ENCODE peak calls at places on chromosomes 16 and 17, in nine cellular contexts. One of them, this sample, is unnamed.

GRCh38 chr17:52376137-52376536 is 217.6 kb upstream of the CA10 start:
- DNase-seq in fibroblast of lung: no peak
- DNase-seq in GM23338: peak
- DNase-seq in MM.1S: no peak
- DNase-seq in PC-3: no peak
- DNase-seq in PC-9: no peak
- DNase-seq in GM23248: no peak
- DNase-seq in mammary epithelial cell: no peak
- DNase-seq in neural progenitor cell: peak
- DNase-seq in this sample: no peak

GRCh38 chr17:82435103-82435502 is 15.4 kb downstream of the CYBC1 start:
- DNase-seq in fibroblast of lung: peak
- DNase-seq in GM23338: no peak
- DNase-seq in MM.1S: no peak
- DNase-seq in PC-3: no peak
- DNase-seq in PC-9: no peak
- DNase-seq in GM23248: peak
- DNase-seq in mammary epithelial cell: no peak
- DNase-seq in neural progenitor cell: no peak
- DNase-seq in this sample: no peak

GRCh38 chr16:55045329-55046145 is 114.9 kb downstream of the IRX5 start:
- DNase-seq in fibroblast of lung: no peak
- DNase-seq in GM23338: no peak
- DNase-seq in MM.1S: no peak
- DNase-seq in PC-3: no peak
- DNase-seq in PC-9: no peak
- DNase-seq in GM23248: no peak
- DNase-seq in mammary epithelial cell: no peak
- DNase-seq in neural progenitor cell: no peak
- DNase-seq in this sample: no peak

GRCh38 chr16:30566531-30566930 is 5.0 kb downstream of the ZNF688 start:
- DNase-seq in fibroblast of lung: no peak
- DNase-seq in GM23338: no peak
- DNase-seq in MM.1S: no peak
- DNase-seq in PC-3: no peak
- DNase-seq in PC-9: no peak
- DNase-seq in GM23248: no peak
- DNase-seq in mammary epithelial cell: no peak
- DNase-seq in neural progenitor cell: no peak
- DNase-seq in this sample: no peak

GRCh38 chr16:56547120-56547948 is 17.5 kb upstream of the MT4 start:
- DNase-seq in fibroblast of lung: peak
- DNase-seq in GM23338: peak
- DNase-seq in MM.1S: peak
- DNase-seq in PC-3: peak
- DNase-seq in PC-9: peak
- DNase-seq in GM23248: peak
- DNase-seq in mammary epithelial cell: peak
- DNase-seq in neural progenitor cell: peak
- DNase-seq in this sample: no peak

GRCh38 chr16:56354746-56355145 is 70.6 kb downstream of the AMFR start:
- DNase-seq in fibroblast of lung: no peak
- DNase-seq in GM23338: no peak
- DNase-seq in MM.1S: no peak
- DNase-seq in PC-3: no peak
- DNase-seq in PC-9: no peak
- DNase-seq in GM23248: no peak
- DNase-seq in mammary epithelial cell: no peak
- DNase-seq in neural progenitor cell: no peak
- DNase-seq in this sample: no peak

GRCh38 chr17:65933290-65933689 is 258.6 kb downstream of the CEP112 start:
- DNase-seq in fibroblast of lung: no peak
- DNase-seq in GM23338: no peak
- DNase-seq in MM.1S: no peak
- DNase-seq in PC-3: no peak
- DNase-seq in PC-9: no peak
- DNase-seq in GM23248: no peak
- DNase-seq in mammary epithelial cell: no peak
- DNase-seq in neural progenitor cell: no peak
- DNase-seq in this sample: no peak

GRCh38 chr17:46947236-46947635 is 24.3 kb downstream of the GOSR2 start:
- DNase-seq in fibroblast of lung: no peak
- DNase-seq in GM23338: no peak
- DNase-seq in MM.1S: no peak
- DNase-seq in PC-3: no peak
- DNase-seq in PC-9: no peak
- DNase-seq in GM23248: no peak
- DNase-seq in mammary epithelial cell: no peak
- DNase-seq in neural progenitor cell: no peak
- DNase-seq in this sample: no peak

GRCh38 chr17:19248149-19248922 is 11.2 kb downstream of the EPN2 start:
- DNase-seq in fibroblast of lung: no peak
- DNase-seq in GM23338: no peak
- DNase-seq in MM.1S: no peak
- DNase-seq in PC-3: peak
- DNase-seq in PC-9: peak
- DNase-seq in GM23248: no peak
- DNase-seq in mammary epithelial cell: peak
- DNase-seq in neural progenitor cell: no peak
- DNase-seq in this sample: no peak

GRCh38 chr17:1077536-1078061 is 80.7 kb downstream of the TIMM22 start:
- DNase-seq in fibroblast of lung: no peak
- DNase-seq in GM23338: no peak
- DNase-seq in MM.1S: peak
- DNase-seq in PC-3: no peak
- DNase-seq in PC-9: no peak
- DNase-seq in GM23248: no peak
- DNase-seq in mammary epithelial cell: no peak
- DNase-seq in neural progenitor cell: no peak
- DNase-seq in this sample: no peak

GRCh38 chr17:1709971-1710806 is at the start of gene TLCD2:
- DNase-seq in fibroblast of lung: peak
- DNase-seq in GM23338: peak
- DNase-seq in MM.1S: no peak
- DNase-seq in PC-3: peak
- DNase-seq in PC-9: peak
- DNase-seq in GM23248: peak
- DNase-seq in mammary epithelial cell: peak
- DNase-seq in neural progenitor cell: peak
- DNase-seq in this sample: no peak

DNA sequence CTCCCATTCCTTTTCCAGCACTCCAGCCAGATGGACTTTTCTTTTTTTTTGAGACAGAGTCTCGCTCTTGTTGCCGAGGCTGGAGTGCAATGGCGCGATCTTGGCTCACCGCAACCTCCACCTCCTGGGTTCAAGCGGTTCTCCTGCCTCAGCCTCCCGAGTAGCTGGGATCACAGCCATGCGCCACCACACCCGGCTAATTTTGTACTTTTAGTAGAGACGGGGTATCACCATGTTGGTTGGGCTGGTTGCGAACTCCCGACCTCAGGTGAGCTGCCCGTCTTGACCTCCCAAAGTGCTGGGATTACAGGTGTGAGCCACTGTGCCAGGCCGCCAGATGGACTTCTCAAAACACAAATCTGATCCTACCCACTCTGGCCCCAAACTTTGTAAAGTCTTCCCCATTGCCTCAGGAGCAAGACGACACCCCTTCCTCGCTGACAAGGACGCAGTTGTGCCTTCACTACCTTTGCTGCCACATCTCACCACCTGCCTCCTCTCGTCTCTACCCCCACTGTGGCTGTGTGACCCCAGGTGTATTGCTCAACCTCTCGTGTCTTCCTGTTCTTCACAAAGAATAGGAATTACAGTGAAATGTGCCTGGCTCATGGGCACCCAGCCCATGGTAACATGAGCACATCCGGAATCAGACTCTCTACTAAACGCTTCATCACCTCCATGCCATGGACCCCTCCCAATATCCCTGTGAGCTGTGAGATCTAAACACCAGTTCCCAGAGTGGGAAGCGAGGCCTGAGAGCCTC is 3.7 kb upstream of the BANP start:
- DNase-seq in fibroblast of lung: no peak
- DNase-seq in GM23338: no peak
- DNase-seq in MM.1S: no peak
- DNase-seq in PC-3: no peak
- DNase-seq in PC-9: no peak
- DNase-seq in GM23248: no peak
- DNase-seq in mammary epithelial cell: no peak
- DNase-seq in neural progenitor cell: no peak
- DNase-seq in this sample: no peak
- H2AFZ ChIP-seq in fibroblast of lung: no peak
- H2AFZ ChIP-seq in GM23338: no peak
- H2AFZ ChIP-seq in MM.1S: no peak
- H2AFZ ChIP-seq in PC-3: no peak
- H2AFZ ChIP-seq in PC-9: no peak
- H2AFZ ChIP-seq in GM23248: no peak
- H2AFZ ChIP-seq in mammary epithelial cell: no peak
- H2AFZ ChIP-seq in neural progenitor cell: no peak
- H2AFZ ChIP-seq in this sample: no peak

GRCh38 chr17:15915996-15916395 is 28.9 kb upstream of the ADORA2B start:
- DNase-seq in fibroblast of lung: no peak
- DNase-seq in GM23338: no peak
- DNase-seq in MM.1S: no peak
- DNase-seq in PC-3: no peak
- DNase-seq in PC-9: no peak
- DNase-seq in GM23248: no peak
- DNase-seq in mammary epithelial cell: no peak
- DNase-seq in neural progenitor cell: no peak
- DNase-seq in this sample: no peak

GRCh38 chr17:15918661-15919259 is 26.2 kb upstream of the ADORA2B start:
- DNase-seq in fibroblast of lung: no peak
- DNase-seq in GM23338: no peak
- DNase-seq in MM.1S: no peak
- DNase-seq in PC-3: peak
- DNase-seq in PC-9: peak
- DNase-seq in GM23248: peak
- DNase-seq in mammary epithelial cell: no peak
- DNase-seq in neural progenitor cell: no peak
- DNase-seq in this sample: no peak

GRCh38 chr17:15918261-15918660 is 26.7 kb upstream of the ADORA2B start:
- DNase-seq in fibroblast of lung: no peak
- DNase-seq in GM23338: no peak
- DNase-seq in MM.1S: no peak
- DNase-seq in PC-3: peak
- DNase-seq in PC-9: no peak
- DNase-seq in GM23248: no peak
- DNase-seq in mammary epithelial cell: no peak
- DNase-seq in neural progenitor cell: no peak
- DNase-seq in this sample: no peak

GRCh38 chr17:15917439-15918027 is 27.4 kb upstream of the ADORA2B start:
- DNase-seq in fibroblast of lung: no peak
- DNase-seq in GM23338: peak
- DNase-seq in MM.1S: no peak
- DNase-seq in PC-3: no peak
- DNase-seq in PC-9: no peak
- DNase-seq in GM23248: peak
- DNase-seq in mammary epithelial cell: no peak
- DNase-seq in neural progenitor cell: no peak
- DNase-seq in this sample: no peak

DNA sequence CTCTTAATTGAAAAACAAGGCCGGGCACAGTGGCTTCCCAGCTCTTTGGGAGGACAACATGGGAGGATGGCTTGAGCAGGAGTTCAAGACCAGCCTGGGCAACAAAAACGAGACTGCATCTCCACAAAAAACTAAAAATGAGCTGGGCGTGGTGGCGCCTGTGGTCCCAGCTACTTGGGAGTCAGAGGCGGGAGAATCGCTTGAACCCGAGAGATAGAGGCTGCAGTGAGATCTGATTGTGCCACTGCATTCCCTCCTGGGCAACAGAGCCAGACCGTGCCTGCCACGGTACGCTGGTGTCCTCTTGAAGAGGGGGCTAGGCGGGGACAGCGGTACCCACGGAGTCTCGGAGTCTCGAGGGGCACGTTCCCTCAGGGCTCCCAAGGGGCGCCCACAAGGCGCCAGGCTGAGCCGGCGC is 27.9 kb upstream of the ADORA2B start:
- DNase-seq in fibroblast of lung: no peak
- DNase-seq in GM23338: no peak
- DNase-seq in MM.1S: no peak
- DNase-seq in PC-3: no peak
- DNase-seq in PC-9: no peak
- DNase-seq in GM23248: no peak
- DNase-seq in mammary epithelial cell: no peak
- DNase-seq in neural progenitor cell: no peak
- DNase-seq in this sample: no peak
- H3K4me2 ChIP-seq in fibroblast of lung: no peak
- H3K4me2 ChIP-seq in GM23338: peak
- H3K4me2 ChIP-seq in MM.1S: no peak
- H3K4me2 ChIP-seq in PC-3: no peak
- H3K4me2 ChIP-seq in PC-9: no peak
- H3K4me2 ChIP-seq in GM23248: peak
- H3K4me2 ChIP-seq in mammary epithelial cell: no peak
- H3K4me2 ChIP-seq in neural progenitor cell: no peak
- H3K4me2 ChIP-seq in this sample: no peak

DNA sequence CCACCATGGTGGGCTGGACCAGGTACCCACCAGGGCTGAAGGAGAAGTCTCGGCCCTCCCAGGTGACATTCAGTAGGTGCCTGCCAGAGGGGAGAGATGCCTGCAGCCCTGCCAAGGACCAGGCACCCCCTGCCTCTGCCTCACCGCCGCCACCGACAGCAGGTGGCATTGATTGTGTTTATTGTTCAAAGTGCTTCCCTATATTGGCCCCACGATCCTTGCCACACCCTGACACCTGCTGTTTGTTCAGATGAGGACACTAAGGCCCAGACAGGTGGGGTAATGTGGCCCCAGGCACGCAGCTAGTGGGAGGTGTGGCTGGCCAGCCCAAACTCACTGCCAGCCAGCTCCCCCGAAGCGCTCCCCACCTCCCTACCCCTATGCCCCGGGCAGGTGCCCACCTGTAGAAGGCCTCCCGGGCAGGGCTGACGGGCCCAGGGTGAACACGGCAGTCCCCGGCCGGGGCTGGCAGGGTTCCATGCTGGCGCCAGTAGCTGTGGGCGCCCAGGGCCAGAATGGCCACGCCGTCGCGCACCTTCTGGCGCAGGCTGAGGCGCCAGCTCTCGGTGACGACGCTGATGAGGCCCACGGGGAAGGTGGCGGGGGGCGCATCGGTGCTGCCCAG is 8.0 kb downstream of the GRIN2C start:
- DNase-seq in fibroblast of lung: no peak
- DNase-seq in GM23338: peak
- DNase-seq in MM.1S: no peak
- DNase-seq in PC-3: no peak
- DNase-seq in PC-9: no peak
- DNase-seq in GM23248: no peak
- DNase-seq in mammary epithelial cell: no peak
- DNase-seq in neural progenitor cell: no peak
- DNase-seq in this sample: no peak
- H2AFZ ChIP-seq in fibroblast of lung: no peak
- H2AFZ ChIP-seq in GM23338: no peak
- H2AFZ ChIP-seq in MM.1S: no peak
- H2AFZ ChIP-seq in PC-3: no peak
- H2AFZ ChIP-seq in PC-9: no peak
- H2AFZ ChIP-seq in GM23248: no peak
- H2AFZ ChIP-seq in mammary epithelial cell: no peak
- H2AFZ ChIP-seq in neural progenitor cell: no peak
- H2AFZ ChIP-seq in this sample: no peak

DNA sequence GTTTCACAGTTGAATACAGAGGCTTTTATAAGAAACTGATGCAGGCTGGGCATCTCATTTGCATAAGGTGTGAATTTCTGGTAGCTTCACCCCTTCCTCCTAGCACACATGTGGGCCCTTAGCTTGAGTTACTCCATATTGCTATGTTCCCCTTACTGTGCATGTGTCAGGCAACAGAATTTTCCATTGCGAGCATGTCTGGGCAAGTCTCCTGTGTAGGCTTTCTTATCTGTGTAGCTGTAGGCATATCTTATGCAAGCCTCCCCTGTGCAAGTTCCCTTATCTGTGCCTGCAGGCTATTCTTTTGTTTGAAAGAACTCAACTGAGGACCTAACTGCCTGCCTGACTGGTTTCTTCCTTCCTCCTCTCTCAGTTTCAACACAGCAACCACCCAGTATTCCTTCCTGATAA is 597.4 kb upstream of the CDH5 start:
- DNase-seq in fibroblast of lung: peak
- DNase-seq in GM23338: no peak
- DNase-seq in MM.1S: no peak
- DNase-seq in PC-3: no peak
- DNase-seq in PC-9: no peak
- DNase-seq in GM23248: no peak
- DNase-seq in mammary epithelial cell: peak
- DNase-seq in neural progenitor cell: no peak
- DNase-seq in this sample: no peak
- H3K4me2 ChIP-seq in fibroblast of lung: no peak
- H3K4me2 ChIP-seq in GM23338: no peak
- H3K4me2 ChIP-seq in MM.1S: no peak
- H3K4me2 ChIP-seq in PC-3: no peak
- H3K4me2 ChIP-seq in PC-9: no peak
- H3K4me2 ChIP-seq in GM23248: no peak
- H3K4me2 ChIP-seq in mammary epithelial cell: no peak
- H3K4me2 ChIP-seq in neural progenitor cell: no peak
- H3K4me2 ChIP-seq in this sample: no peak